ENCODE peak calls at places on chromosomes 6 and 20, in four cellular contexts. One of them, this sample, is unnamed.

GRCh38 chr6:82331031-82331773 is 32.4 kb upstream of the TPBG start:
- DNase-seq in amniotic stem cell: peak
- DNase-seq in foreskin fibroblast: peak
- DNase-seq in NCI-H1694 treated with DMSO at 0.1 percent for 48 hours: no peak
- DNase-seq in this sample: peak

GRCh38 chr6:33414592-33415271 is 3.2 kb downstream of the CUTA start:
- DNase-seq in amniotic stem cell: no peak
- DNase-seq in foreskin fibroblast: no peak
- DNase-seq in NCI-H1694 treated with DMSO at 0.1 percent for 48 hours: no peak
- DNase-seq in this sample: no peak

GRCh38 chr20:1465470-1466210 is 1.0 kb downstream of the NSFL1C start:
- DNase-seq in NCI-H1694 treated with DMSO at 0.1 percent for 48 hours: no peak
- DNase-seq in amniotic stem cell: no peak
- DNase-seq in foreskin fibroblast: no peak
- DNase-seq in this sample: no peak

GRCh38 chr20:32727663-32728062 is 15.6 kb downstream of the COMMD7 start:
- DNase-seq in NCI-H1694 treated with DMSO at 0.1 percent for 48 hours: no peak
- DNase-seq in amniotic stem cell: no peak
- DNase-seq in foreskin fibroblast: peak
- DNase-seq in this sample: peak

GRCh38 chr6:89970609-89971337 is 76.5 kb downstream of the GJA10 start:
- DNase-seq in amniotic stem cell: peak
- DNase-seq in foreskin fibroblast: peak
- DNase-seq in NCI-H1694 treated with DMSO at 0.1 percent for 48 hours: peak
- DNase-seq in this sample: peak

GRCh38 chr6:1575213-1576041 is 34.3 kb upstream of the FOXC1 start:
- DNase-seq in amniotic stem cell: no peak
- DNase-seq in foreskin fibroblast: peak
- DNase-seq in NCI-H1694 treated with DMSO at 0.1 percent for 48 hours: no peak
- DNase-seq in this sample: no peak

GRCh38 chr6:84687487-84687886 is 76.9 kb downstream of the TBX18 start:
- DNase-seq in amniotic stem cell: no peak
- DNase-seq in NCI-H1694 treated with DMSO at 0.1 percent for 48 hours: no peak
- DNase-seq in foreskin fibroblast: peak
- DNase-seq in this sample: no peak

GRCh38 chr6:69164564-69165252 is 529.6 kb downstream of the ADGRB3 start:
- DNase-seq in NCI-H1694 treated with DMSO at 0.1 percent for 48 hours: no peak
- DNase-seq in foreskin fibroblast: no peak
- DNase-seq in amniotic stem cell: no peak
- DNase-seq in this sample: no peak

GRCh38 chr6:124223596-124223995 is 419.9 kb downstream of the NKAIN2 start:
- DNase-seq in foreskin fibroblast: peak
- DNase-seq in amniotic stem cell: no peak
- DNase-seq in NCI-H1694 treated with DMSO at 0.1 percent for 48 hours: no peak
- DNase-seq in this sample: no peak

GRCh38 chr20:17662333-17663039 is 19.6 kb downstream of the RRBP1 start:
- DNase-seq in foreskin fibroblast: peak
- DNase-seq in amniotic stem cell: no peak
- DNase-seq in NCI-H1694 treated with DMSO at 0.1 percent for 48 hours: no peak
- DNase-seq in this sample: peak

This sample was measured in fibroblast of gingiva.